ENCODE peak calls at places on chromosomes 4 and X, in eight cellular contexts. O is cardiac fibroblast, E is breast epithelium, C is A549, U is left lung, Q is thyroid gland, V is stomach, N is uterus. K is an unnamed sample.

GRCh38 chrX:120136128-120136527 is 20.4 kb upstream of the RHOXF1 start:
- DNase-seq in V (no peak), C (no peak), Q (no peak), U (no peak), E (no peak), N (no peak), O (no peak), K (no peak)

GRCh38 chrX:54064564-54064963 is 20.3 kb upstream of the PHF8 start:
- DNase-seq in E (no peak), O (no peak), C (no peak), N (no peak), U (no peak), Q (no peak), V (no peak), K (no peak)

GRCh38 chrX:85391879-85392238 is 12.4 kb upstream of the POF1B start:
- DNase-seq in V (no peak), E (no peak), Q (no peak), C (no peak), N (no peak), U (no peak), O (no peak), K (no peak)

GRCh38 chrX:154332561-154332960 is 37.0 kb downstream of the TKTL1 start:
- DNase-seq in N (no peak), V (no peak), C (no peak), U (no peak), Q (no peak), E (no peak), O (no peak), K (no peak)

GRCh38 chr4:118797558-118798142 is 38.3 kb downstream of the SEC24D start:
- DNase-seq in U (no peak), E (no peak), N (no peak), C (no peak), V (no peak), O (peak; percentile 82), Q (no peak), K (no peak)

GRCh38 chrX:17414839-17415238 is 39.8 kb downstream of the NHS start:
- DNase-seq in V (peak; percentile 50), U (no peak), E (no peak), O (no peak), N (no peak), Q (no peak), C (no peak), K (no peak)

GRCh38 chr4:15078682-15079642 is 76.7 kb downstream of the CPEB2 start:
- DNase-seq in V (no peak), Q (no peak), C (no peak), U (no peak), O (peak; percentile 91), E (no peak), N (no peak), K (peak; percentile 10)

GRCh38 chr4:83561381-83561780 is 25.5 kb downstream of the GPAT3 start:
- DNase-seq in C (peak; percentile 50), O (peak; percentile 40), Q (peak; percentile 22), N (no peak), E (no peak), U (peak; percentile 50), V (peak; percentile 38), K (peak; percentile 27)

GRCh38 chr4:128349921-128350320 is 62.3 kb upstream of the PGRMC2 start:
- DNase-seq in N (no peak), U (no peak), E (no peak), O (peak; percentile 90), Q (no peak), V (no peak), C (peak; percentile 62), K (no peak)

DNA sequence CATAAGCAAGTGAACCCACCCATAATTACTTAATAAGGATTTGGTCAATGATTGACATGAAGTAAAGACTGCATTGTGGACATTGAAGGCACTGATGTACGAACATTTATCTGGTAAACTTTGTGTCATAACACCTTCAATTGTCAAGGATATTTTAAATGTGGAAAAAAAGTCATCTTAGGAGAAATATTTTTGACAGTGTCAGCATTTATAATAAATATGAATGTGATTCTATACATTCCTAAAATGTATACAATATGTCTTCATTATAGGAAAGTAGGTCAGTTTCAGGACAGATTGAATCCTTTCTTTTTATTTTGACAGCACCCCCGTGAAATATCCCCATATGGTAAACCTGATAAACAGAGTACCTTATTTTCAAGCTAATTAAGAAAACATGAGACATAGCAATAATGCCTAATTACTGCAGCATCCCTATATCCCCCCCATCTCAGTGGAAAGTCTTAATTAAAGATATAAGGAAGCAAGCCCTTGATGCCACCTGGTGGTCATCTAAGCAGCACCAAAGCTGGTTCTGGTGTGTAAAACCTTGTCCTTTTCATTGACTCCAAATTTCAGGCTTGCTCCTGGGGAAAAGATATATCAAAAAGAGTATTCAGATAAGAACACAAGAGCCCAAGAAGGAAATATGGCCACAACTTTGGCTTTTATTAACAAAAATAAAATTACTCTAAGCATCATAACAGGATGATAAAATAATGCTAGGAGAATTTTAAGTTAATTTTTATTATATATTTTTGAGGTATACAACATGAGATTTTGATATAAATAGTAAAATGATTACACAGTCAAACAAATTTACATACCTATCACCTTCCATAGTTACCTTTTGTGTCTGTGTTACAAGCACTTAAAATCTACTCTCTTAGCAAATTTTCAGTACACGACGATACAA is 379.7 kb downstream of the TLL1 start:
- DNase-seq in E (no peak), U (no peak), Q (no peak), O (peak; percentile 67), V (no peak), N (no peak), C (no peak), K (no peak)
- TF ChIP-seq CTCF in E (no peak), U (no peak), Q (no peak), O (peak; percentile 80), V (no peak), N (no peak), C (peak; percentile 36), K (peak; percentile 34)

GRCh38 chr4:107037188-107037587 is 1.1 kb upstream of the DKK2 start:
- DNase-seq in O (peak; percentile 40), V (no peak), E (no peak), U (no peak), N (peak; percentile 35), Q (peak; percentile 19), C (no peak), K (no peak)
- H3K4me3 ChIP-seq in O (no peak overlapping the region), V (peak overlapping the region; percentile 6), E (peak overlapping the region; percentile 47), U (no peak overlapping the region), N (no peak overlapping the region), Q (no peak overlapping the region), C (no peak overlapping the region), K (peak overlapping the region; percentile 51)

DNA sequence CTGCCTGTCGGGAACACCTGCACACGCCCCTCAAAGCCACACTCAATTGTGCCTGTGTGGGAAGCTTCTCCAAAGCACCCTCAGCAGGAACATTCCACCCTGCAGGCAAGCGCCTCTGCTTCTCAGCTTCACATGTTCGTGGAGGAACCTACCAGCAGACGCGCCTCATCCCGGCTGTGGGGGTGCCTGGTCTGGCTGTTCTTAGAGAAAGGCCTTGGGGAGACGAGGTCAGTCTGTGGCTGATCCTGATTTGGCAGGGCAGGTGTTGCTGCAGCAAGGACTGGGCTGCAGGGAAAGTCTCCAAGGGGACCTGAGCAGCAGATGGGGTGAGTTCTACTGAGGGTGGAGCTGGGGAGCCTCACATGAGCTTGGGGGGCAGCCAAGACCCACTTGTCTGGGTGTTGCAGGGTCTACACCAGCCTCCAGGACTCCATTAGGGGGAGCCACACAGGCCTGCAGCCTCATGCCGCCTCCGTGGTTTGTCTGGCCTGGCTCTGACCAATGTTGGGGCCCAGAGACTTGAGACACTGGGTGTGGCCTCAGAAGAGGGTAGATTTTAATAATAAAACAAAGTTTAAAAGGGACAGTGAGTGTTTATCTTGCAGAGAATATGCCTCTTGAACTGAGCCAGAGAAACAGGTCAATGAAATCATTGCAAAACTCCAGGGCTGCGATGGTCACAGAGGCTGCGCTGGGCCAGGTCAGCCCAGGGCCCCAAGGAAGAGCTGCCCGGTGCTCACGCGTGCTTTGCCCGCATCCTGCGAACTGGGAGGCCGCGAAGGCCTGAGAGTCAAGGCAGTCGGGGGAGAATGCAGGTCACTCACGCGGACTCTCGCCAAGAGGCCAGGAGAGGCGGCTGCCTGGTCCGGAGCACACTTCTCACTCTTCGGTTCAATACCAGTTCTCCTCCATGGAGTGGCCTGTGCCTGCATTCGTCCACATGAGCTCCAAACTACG is 21.1 kb downstream of the RNF212 start:
- DNase-seq in N (no peak), U (no peak), V (no peak), O (no peak), Q (peak; percentile 59), E (no peak), C (no peak), K (no peak)
- TF ChIP-seq CTCF in N (no peak), U (no peak), V (no peak), O (no peak), Q (no peak), E (no peak), C (no peak), K (no peak)

DNA sequence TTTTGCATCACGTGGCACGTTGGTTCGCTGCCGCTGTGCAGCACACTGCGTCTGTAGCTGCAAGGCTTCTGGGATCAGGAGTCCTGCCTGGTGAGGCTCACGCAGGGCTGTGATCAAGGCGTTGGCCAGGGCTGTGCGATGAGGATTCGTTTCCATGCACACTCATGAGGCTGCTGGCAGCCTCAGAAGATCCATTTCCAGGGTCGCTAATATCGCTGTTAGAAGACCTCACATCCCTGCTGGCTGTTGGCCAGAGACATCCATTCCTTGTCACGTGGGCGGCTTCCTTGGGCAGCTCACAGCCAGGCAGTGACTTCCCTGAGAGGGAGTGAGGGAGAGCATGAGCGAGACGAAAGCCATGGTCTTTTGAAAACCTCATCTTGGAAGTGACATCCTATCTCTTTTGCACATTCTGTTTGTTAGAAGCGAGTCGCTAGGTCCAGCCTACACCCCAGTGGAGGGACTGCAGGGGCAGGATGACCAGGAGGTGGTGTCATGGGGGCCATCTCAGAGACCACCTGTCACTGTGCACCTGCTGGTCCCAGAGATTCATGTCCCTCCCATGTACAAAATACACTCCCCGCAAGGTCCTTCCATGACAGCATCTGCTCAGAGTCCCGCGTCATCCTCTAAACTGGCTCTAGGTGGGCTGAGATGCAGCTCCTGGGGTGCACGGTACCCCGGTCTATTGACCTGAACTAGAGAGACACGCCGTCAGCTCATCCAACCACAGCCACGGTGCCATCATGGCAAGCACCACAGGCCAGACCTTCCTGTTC is 12.2 kb downstream of the RGS12 start:
- DNase-seq in Q (peak; percentile 25), O (peak; percentile 20), V (no peak), C (no peak), E (no peak), N (peak; percentile 50), U (no peak), K (no peak)
- H3K4me3 ChIP-seq in Q (no peak overlapping the region), O (no peak overlapping the region), V (no peak overlapping the region), C (no peak overlapping the region), E (no peak overlapping the region), N (no peak overlapping the region), U (no peak overlapping the region), K (no peak overlapping the region)

GRCh38 chr4:117768610-117769009 is 265.7 kb upstream of the NDST3 start:
- DNase-seq in E (no peak), O (no peak), C (no peak), U (no peak), Q (no peak), N (no peak), V (no peak), K (no peak)

GRCh38 chr4:117770269-117771087 is 263.8 kb upstream of the NDST3 start:
- DNase-seq in E (no peak), V (no peak), N (no peak), Q (no peak), O (no peak), U (no peak), C (no peak), K (no peak)

GRCh38 chr4:117777721-117778120 is 256.6 kb upstream of the NDST3 start:
- DNase-seq in E (no peak), V (no peak), O (no peak), N (no peak), U (no peak), C (no peak), Q (no peak), K (no peak)

GRCh38 chr4:117773067-117773946 is 261.0 kb upstream of the NDST3 start:
- DNase-seq in Q (no peak), O (no peak), E (no peak), U (no peak), C (no peak), V (peak; percentile 42), N (no peak), K (no peak)

GRCh38 chr4:117771647-117772337 is 262.5 kb upstream of the NDST3 start:
- DNase-seq in V (no peak), E (no peak), O (no peak), U (no peak), Q (no peak), N (no peak), C (no peak), K (no peak)
- TF ChIP-seq CTCF in V (no peak), E (no peak), O (no peak), U (no peak), Q (no peak), N (no peak), C (no peak), K (no peak)